ENCODE peak calls at places on chromosomes 7 and 10, in ten cellular contexts. M is CD8-positive, alpha-beta memory T cell; E is frontal cortex; D is lower leg skin; X is nephron progenitor cell; Q is endothelial cell; S is amniotic stem cell; I is lower lobe of right lung; N is choroid plexus epithelial cell; R is hypothalamus. B is an unnamed sample.

GRCh38 chr10:122419016-122419415 is 35.4 kb upstream of the ARMS2 start:
- DNase-seq in M (no peak), E (no peak), D (no peak), X (no peak), Q (no peak), S (no peak), I (no peak), N (peak), R (no peak), B (no peak)

GRCh38 chr10:133351408-133352318 is 4.5 kb downstream of the PRAP1 start:
- DNase-seq in M (no peak), E (no peak), D (no peak), X (no peak), Q (no peak), S (no peak), I (peak), N (no peak), R (no peak), B (no peak)

GRCh38 chr7:98617960-98618418 is 904 bp downstream of the NPTX2 start:
- DNase-seq in M (no peak), E (no peak), D (no peak), X (peak), Q (no peak), S (no peak), I (no peak), N (no peak), R (no peak), B (no peak)

GRCh38 chr10:59805043-59805442 is 51.8 kb upstream of the MRLN start:
- DNase-seq in M (no peak), E (no peak), D (no peak), X (peak), Q (peak), S (no peak), I (no peak), N (peak), R (no peak), B (no peak)

GRCh38 chr10:78196964-78197363 is 163.3 kb downstream of the RPS24 start:
- DNase-seq in M (no peak), E (no peak), D (no peak), X (no peak), Q (no peak), S (no peak), I (no peak), N (peak), R (no peak), B (no peak)

GRCh38 chr10:122350893-122351292 is 23.6 kb upstream of the PLEKHA1 start:
- DNase-seq in M (no peak), E (no peak), D (peak), X (no peak), Q (no peak), S (no peak), I (no peak), N (no peak), R (no peak), B (no peak)

GRCh38 chr7:134750083-134751062 is 29.1 kb upstream of the CALD1 start:
- DNase-seq in M (peak), E (peak), D (no peak), X (peak), Q (peak), S (no peak), I (no peak), N (peak), R (no peak), B (peak)

GRCh38 chr7:136956232-136956631 is 87.8 kb downstream of the CHRM2 start:
- DNase-seq in M (no peak), E (no peak), D (no peak), X (no peak), Q (no peak), S (no peak), I (no peak), N (peak), R (no peak), B (no peak)

GRCh38 chr7:81865754-81866153 is 95.9 kb upstream of the HGF start:
- DNase-seq in M (no peak), E (no peak), D (no peak), X (no peak), Q (no peak), S (no peak), I (no peak), N (no peak), R (no peak), B (no peak)

GRCh38 chr7:48052748-48053147 is 17.4 kb downstream of the C7orf57 start:
- DNase-seq in M (no peak), E (no peak), D (no peak), X (no peak), Q (no peak), S (no peak), I (no peak), N (peak), R (no peak), B (no peak)

GRCh38 chr7:27303021-27303420 is 60.4 kb downstream of the EVX1 start:
- DNase-seq in M (no peak), E (no peak), D (peak), X (no peak), Q (no peak), S (no peak), I (no peak), N (no peak), R (no peak), B (no peak)

GRCh38 chr7:79090543-79090942 is 362.9 kb downstream of the MAGI2 start:
- DNase-seq in M (no peak), E (no peak), D (no peak), X (no peak), Q (no peak), S (no peak), I (no peak), N (no peak), R (no peak), B (no peak)

GRCh38 chr7:29285451-29285807 is 90.9 kb downstream of the CHN2 start:
- DNase-seq in M (peak), E (no peak), D (no peak), X (no peak), Q (no peak), S (peak), I (no peak), N (peak), R (no peak), B (no peak)

GRCh38 chr10:14995964-14996565 is 36.9 kb downstream of the MEIG1 start:
- DNase-seq in M (no peak), E (no peak), D (no peak), X (no peak), Q (no peak), S (no peak), I (no peak), N (no peak), R (no peak), B (no peak)

GRCh38 chr10:26621889-26622681 is 75.4 kb upstream of the PDSS1 start:
- DNase-seq in M (no peak), E (no peak), D (peak), X (peak), Q (peak), S (no peak), I (peak), N (peak), R (no peak), B (peak)

GRCh38 chr10:48296699-48297098 is 9.8 kb upstream of the MAPK8 start:
- DNase-seq in M (no peak), E (no peak), D (no peak), X (peak), Q (no peak), S (no peak), I (no peak), N (no peak), R (no peak), B (no peak)

GRCh38 chr7:70788276-70788675 is 343.7 kb upstream of the GALNT17 start:
- DNase-seq in M (peak), E (no peak), D (peak), X (no peak), Q (no peak), S (no peak), I (no peak), N (no peak), R (no peak), B (no peak)

GRCh38 chr7:75667938-75668337 is 70.8 kb downstream of the HIP1 start:
- DNase-seq in M (no peak), E (no peak), D (no peak), X (no peak), Q (no peak), S (no peak), I (no peak), N (no peak), R (no peak), B (no peak)

GRCh38 chr10:102450374-102451104 is 804 bp downstream of the C10orf95 start:
- DNase-seq in M (peak), E (peak), D (peak), X (peak), Q (peak), S (no peak), I (peak), N (peak), R (peak), B (peak)

GRCh38 chr10:91220954-91221696 is 662 bp downstream of the PCGF5 start:
- DNase-seq in M (no peak), E (no peak), D (no peak), X (no peak), Q (peak), S (no peak), I (peak), N (peak), R (no peak), B (peak)